ENCODE peak calls at places on chromosomes 2 and 18, in eight cellular contexts. One of them, this sample, is unnamed.

GRCh38 chr2:137969876-137970275 is 5.6 kb downstream of the HNMT start:
- DNase-seq in NCI-H526: no peak
- DNase-seq in pancreas: no peak
- DNase-seq in left cardiac atrium: no peak
- DNase-seq in NB4: no peak
- DNase-seq in OCI-LY7: no peak
- DNase-seq in keratinocyte: no peak
- DNase-seq in heart right ventricle: no peak
- DNase-seq in this sample: no peak

GRCh38 chr2:185628985-185629384 is 109.6 kb upstream of the FSIP2 start:
- DNase-seq in heart right ventricle: no peak
- DNase-seq in OCI-LY7: peak; percentile 17
- DNase-seq in keratinocyte: no peak
- DNase-seq in left cardiac atrium: no peak
- DNase-seq in NB4: peak; percentile 55
- DNase-seq in pancreas: no peak
- DNase-seq in NCI-H526: peak; percentile 12
- DNase-seq in this sample: no peak

GRCh38 chr2:58436842-58437241 is 195.7 kb upstream of the FANCL start:
- DNase-seq in NB4: no peak
- DNase-seq in left cardiac atrium: no peak
- DNase-seq in OCI-LY7: no peak
- DNase-seq in NCI-H526: no peak
- DNase-seq in pancreas: no peak
- DNase-seq in keratinocyte: no peak
- DNase-seq in heart right ventricle: no peak
- DNase-seq in this sample: no peak

GRCh38 chr2:66478311-66478710 is 43.4 kb downstream of the MEIS1 start:
- DNase-seq in heart right ventricle: no peak
- DNase-seq in NCI-H526: no peak
- DNase-seq in OCI-LY7: no peak
- DNase-seq in NB4: no peak
- DNase-seq in left cardiac atrium: peak; percentile 36
- DNase-seq in pancreas: no peak
- DNase-seq in keratinocyte: no peak
- DNase-seq in this sample: no peak

GRCh38 chr2:172513935-172514586 is 41.8 kb upstream of the PDK1 start:
- DNase-seq in keratinocyte: no peak
- DNase-seq in NB4: peak; percentile 95
- DNase-seq in left cardiac atrium: peak; percentile 36
- DNase-seq in OCI-LY7: no peak
- DNase-seq in pancreas: no peak
- DNase-seq in heart right ventricle: peak; percentile 5
- DNase-seq in NCI-H526: no peak
- DNase-seq in this sample: no peak

GRCh38 chr2:25161055-25161781 is 7.2 kb downstream of the POMC start:
- DNase-seq in pancreas: peak; percentile 62
- DNase-seq in OCI-LY7: no peak
- DNase-seq in heart right ventricle: peak; percentile 79
- DNase-seq in NB4: no peak
- DNase-seq in keratinocyte: no peak
- DNase-seq in NCI-H526: no peak
- DNase-seq in left cardiac atrium: peak; percentile 78
- DNase-seq in this sample: peak; percentile 37

GRCh38 chr2:161414385-161415040 is 1.6 kb upstream of the TBR1 start:
- DNase-seq in heart right ventricle: no peak
- DNase-seq in left cardiac atrium: peak; percentile 39
- DNase-seq in keratinocyte: no peak
- DNase-seq in OCI-LY7: no peak
- DNase-seq in pancreas: peak; percentile 75
- DNase-seq in NB4: peak; percentile 67
- DNase-seq in NCI-H526: peak; percentile 88
- DNase-seq in this sample: peak; percentile 14

GRCh38 chr2:218985325-218986091 is 524 bp upstream of the FEV start:
- DNase-seq in pancreas: peak; percentile 56
- DNase-seq in NB4: no peak
- DNase-seq in left cardiac atrium: no peak
- DNase-seq in NCI-H526: peak; percentile 71
- DNase-seq in OCI-LY7: no peak
- DNase-seq in keratinocyte: no peak
- DNase-seq in heart right ventricle: no peak
- DNase-seq in this sample: no peak

GRCh38 chr2:127398239-127398590 is 10.4 kb upstream of the MAP3K2 start:
- DNase-seq in pancreas: peak; percentile 85
- DNase-seq in keratinocyte: no peak
- DNase-seq in heart right ventricle: peak; percentile 85
- DNase-seq in left cardiac atrium: peak; percentile 94
- DNase-seq in NB4: peak; percentile 82
- DNase-seq in OCI-LY7: no peak
- DNase-seq in NCI-H526: no peak
- DNase-seq in this sample: peak; percentile 97

GRCh38 chr2:221444106-221444505 is 128.0 kb downstream of the EPHA4 start:
- DNase-seq in pancreas: no peak
- DNase-seq in left cardiac atrium: peak; percentile 47
- DNase-seq in NB4: peak; percentile 9
- DNase-seq in OCI-LY7: no peak
- DNase-seq in NCI-H526: no peak
- DNase-seq in heart right ventricle: peak; percentile 48
- DNase-seq in keratinocyte: no peak
- DNase-seq in this sample: no peak

GRCh38 chr2:153872311-153873061 is 764 bp downstream of the GALNT13 start:
- DNase-seq in heart right ventricle: no peak
- DNase-seq in NCI-H526: no peak
- DNase-seq in pancreas: peak; percentile 48
- DNase-seq in keratinocyte: no peak
- DNase-seq in OCI-LY7: no peak
- DNase-seq in left cardiac atrium: peak; percentile 15
- DNase-seq in NB4: no peak
- DNase-seq in this sample: no peak

GRCh38 chr2:241616168-241617125 is 20.5 kb downstream of the THAP4 start:
- DNase-seq in pancreas: no peak
- DNase-seq in left cardiac atrium: no peak
- DNase-seq in keratinocyte: no peak
- DNase-seq in heart right ventricle: no peak
- DNase-seq in OCI-LY7: no peak
- DNase-seq in NCI-H526: no peak
- DNase-seq in NB4: no peak
- DNase-seq in this sample: no peak

GRCh38 chr18:4130734-4131719 is 324.1 kb downstream of the DLGAP1 start:
- DNase-seq in pancreas: no peak
- DNase-seq in OCI-LY7: no peak
- DNase-seq in left cardiac atrium: no peak
- DNase-seq in keratinocyte: no peak
- DNase-seq in NB4: no peak
- DNase-seq in heart right ventricle: no peak
- DNase-seq in NCI-H526: peak; percentile 54
- DNase-seq in this sample: no peak

GRCh38 chr2:108853421-108853820 is 66.8 kb downstream of the CCDC138 start:
- DNase-seq in keratinocyte: no peak
- DNase-seq in pancreas: no peak
- DNase-seq in NCI-H526: no peak
- DNase-seq in OCI-LY7: no peak
- DNase-seq in left cardiac atrium: no peak
- DNase-seq in heart right ventricle: no peak
- DNase-seq in NB4: no peak
- DNase-seq in this sample: no peak

GRCh38 chr18:79611040-79611681 is 68.4 kb upstream of the CTDP1 start:
- DNase-seq in NB4: no peak
- DNase-seq in OCI-LY7: no peak
- DNase-seq in pancreas: peak; percentile 40
- DNase-seq in keratinocyte: peak; percentile 13
- DNase-seq in NCI-H526: peak; percentile 14
- DNase-seq in left cardiac atrium: peak; percentile 76
- DNase-seq in heart right ventricle: peak; percentile 69
- DNase-seq in this sample: no peak

GRCh38 chr18:42586603-42587002 is 528.9 kb downstream of the RIT2 start:
- DNase-seq in OCI-LY7: no peak
- DNase-seq in left cardiac atrium: no peak
- DNase-seq in NCI-H526: no peak
- DNase-seq in keratinocyte: no peak
- DNase-seq in pancreas: no peak
- DNase-seq in NB4: no peak
- DNase-seq in heart right ventricle: no peak
- DNase-seq in this sample: no peak

GRCh38 chr2:71630110-71630967 is 177.0 kb downstream of the DYSF start:
- DNase-seq in keratinocyte: no peak
- DNase-seq in left cardiac atrium: no peak
- DNase-seq in NB4: no peak
- DNase-seq in heart right ventricle: no peak
- DNase-seq in NCI-H526: no peak
- DNase-seq in OCI-LY7: no peak
- DNase-seq in pancreas: no peak
- DNase-seq in this sample: no peak

GRCh38 chr2:60359569-60359968 is 193.9 kb downstream of the BCL11A start:
- DNase-seq in heart right ventricle: no peak
- DNase-seq in pancreas: no peak
- DNase-seq in left cardiac atrium: no peak
- DNase-seq in OCI-LY7: no peak
- DNase-seq in NCI-H526: no peak
- DNase-seq in NB4: no peak
- DNase-seq in keratinocyte: no peak
- DNase-seq in this sample: no peak

GRCh38 chr2:182649316-182649715 is 66.7 kb upstream of the DNAJC10 start:
- DNase-seq in heart right ventricle: peak; percentile 13
- DNase-seq in left cardiac atrium: peak; percentile 22
- DNase-seq in keratinocyte: no peak
- DNase-seq in OCI-LY7: peak; percentile 26
- DNase-seq in NB4: peak; percentile 46
- DNase-seq in NCI-H526: peak; percentile 68
- DNase-seq in pancreas: no peak
- DNase-seq in this sample: peak; percentile 34

GRCh38 chr2:236833501-236834186 is 252.0 kb upstream of the COPS8 start:
- DNase-seq in left cardiac atrium: no peak
- DNase-seq in heart right ventricle: no peak
- DNase-seq in OCI-LY7: no peak
- DNase-seq in NB4: no peak
- DNase-seq in keratinocyte: no peak
- DNase-seq in NCI-H526: no peak
- DNase-seq in pancreas: no peak
- DNase-seq in this sample: no peak

GRCh38 chr2:46275995-46276394 is 21.2 kb upstream of the EPAS1 start:
- DNase-seq in heart right ventricle: peak; percentile 87
- DNase-seq in NCI-H526: no peak
- DNase-seq in OCI-LY7: no peak
- DNase-seq in left cardiac atrium: peak; percentile 88
- DNase-seq in NB4: no peak
- DNase-seq in pancreas: peak; percentile 55
- DNase-seq in keratinocyte: no peak
- DNase-seq in this sample: peak; percentile 44

This sample was measured in thyroid gland.